ENCODE peak calls at places on chromosomes 6 and 20, in nine cellular contexts. Z is K562, L is H1, M is A549, T is breast epithelium, I is body of pancreas, V is uterus, K is Peyer's patch, G is gastrocnemius medialis. J is an unnamed sample.

GRCh38 chr20:58981564-58982364 is 708 bp downstream of the NELFCD start:
- DNase-seq in Z (peak), L (peak), M (peak), T (no peak), I (no peak), V (no peak), K (peak), G (no peak), J (no peak)

GRCh38 chr20:63057133-63058117 is 50.7 kb upstream of the BHLHE23 start:
- DNase-seq in Z (no peak), L (no peak), M (no peak), T (no peak), I (no peak), V (no peak), K (no peak), G (no peak), J (no peak)

GRCh38 chr6:158213925-158214674 is 46.0 kb downstream of the GTF2H5 start:
- DNase-seq in Z (peak), L (no peak), M (peak), T (no peak), I (peak), V (peak), K (peak), G (peak), J (peak)

GRCh38 chr20:61445741-61446140 is 193.7 kb downstream of the CDH4 start:
- DNase-seq in Z (no peak), L (peak), M (no peak), T (no peak), I (no peak), V (no peak), K (no peak), G (no peak), J (no peak)

GRCh38 chr20:45060341-45060740 is 40.6 kb downstream of the KCNS1 start:
- DNase-seq in Z (no peak), L (no peak), M (no peak), T (no peak), I (no peak), V (no peak), K (no peak), G (no peak), J (no peak)

GRCh38 chr6:128443553-128443952 is 76.8 kb downstream of the PTPRK start:
- DNase-seq in Z (no peak), L (no peak), M (peak), T (no peak), I (peak), V (no peak), K (no peak), G (no peak), J (no peak)

GRCh38 chr20:9506337-9506821 is 8.0 kb upstream of the LAMP5 start:
- DNase-seq in Z (no peak), L (peak), M (no peak), T (no peak), I (no peak), V (no peak), K (no peak), G (no peak), J (no peak)

GRCh38 chr20:20390393-20390792 is 22.5 kb downstream of the INSM1 start:
- DNase-seq in Z (no peak), L (no peak), M (no peak), T (no peak), I (no peak), V (no peak), K (no peak), G (no peak), J (no peak)

GRCh38 chr6:67094431-67094830 is 1387.4 kb upstream of the EYS start:
- DNase-seq in Z (no peak), L (no peak), M (no peak), T (no peak), I (no peak), V (no peak), K (no peak), G (no peak), J (no peak)

GRCh38 chr6:166903500-166903899 is 52.9 kb downstream of the RNASET2 start:
- DNase-seq in Z (no peak), L (peak), M (no peak), T (no peak), I (no peak), V (no peak), K (no peak), G (no peak), J (no peak)

GRCh38 chr6:3380344-3381232 is 76.3 kb downstream of the SLC22A23 start:
- DNase-seq in Z (no peak), L (no peak), M (no peak), T (peak), I (peak), V (no peak), K (no peak), G (no peak), J (no peak)

GRCh38 chr6:46053034-46053933 is 37.6 kb upstream of the CLIC5 start:
- DNase-seq in Z (no peak), L (no peak), M (no peak), T (no peak), I (peak), V (peak), K (no peak), G (peak), J (no peak)

GRCh38 chr6:43954311-43955131 is 172.7 kb downstream of the MRPL14 start:
- DNase-seq in Z (no peak), L (peak), M (no peak), T (no peak), I (no peak), V (no peak), K (no peak), G (peak), J (no peak)

GRCh38 chr20:52800734-52801627 is 171.2 kb upstream of the TSHZ2 start:
- DNase-seq in Z (no peak), L (no peak), M (no peak), T (no peak), I (no peak), V (no peak), K (no peak), G (no peak), J (no peak)

GRCh38 chr6:1630212-1630770 is 20.6 kb downstream of the FOXC1 start:
- DNase-seq in Z (no peak), L (no peak), M (no peak), T (no peak), I (no peak), V (no peak), K (no peak), G (no peak), J (no peak)

GRCh38 chr6:119483936-119484335 is 134.4 kb upstream of the MAN1A1 start:
- DNase-seq in Z (peak), L (no peak), M (no peak), T (no peak), I (no peak), V (no peak), K (no peak), G (no peak), J (no peak)

GRCh38 chr6:128731249-128732165 is 151.4 kb upstream of the LAMA2 start:
- DNase-seq in Z (no peak), L (no peak), M (peak), T (no peak), I (peak), V (no peak), K (no peak), G (no peak), J (no peak)

GRCh38 chr6:26141378-26141901 is 54.2 kb downstream of the HFE start:
- DNase-seq in Z (no peak), L (no peak), M (no peak), T (no peak), I (peak), V (no peak), K (no peak), G (no peak), J (no peak)

GRCh38 chr6:33964387-33964786 is 160.6 kb upstream of the MLN start:
- DNase-seq in Z (no peak), L (no peak), M (no peak), T (no peak), I (no peak), V (no peak), K (no peak), G (no peak), J (no peak)
- H3K4me3 ChIP-seq in Z (no peak), L (no peak), M (no peak), T (no peak), I (no peak), V (no peak), K (no peak), G (no peak), J (no peak)

GRCh38 chr6:109009761-109010612 is 84.7 kb downstream of the SESN1 start:
- DNase-seq in Z (no peak), L (no peak), M (no peak), T (no peak), I (no peak), V (no peak), K (no peak), G (no peak), J (no peak)
- TF ChIP-seq POLR2A in Z (no peak), L (no peak), M (no peak), T (no peak), I (peak), V (no peak), K (no peak), G (no peak), J (no peak)

GRCh38 chr20:40866056-40866455 is 162.6 kb upstream of the TOP1 start:
- DNase-seq in Z (no peak), L (no peak), M (no peak), T (no peak), I (no peak), V (no peak), K (no peak), G (peak), J (no peak)

GRCh38 chr20:40869416-40870147 is 159.0 kb upstream of the TOP1 start:
- DNase-seq in Z (no peak), L (no peak), M (no peak), T (no peak), I (no peak), V (no peak), K (no peak), G (no peak), J (no peak)

GRCh38 chr20:40865095-40865494 is 163.5 kb upstream of the TOP1 start:
- DNase-seq in Z (no peak), L (no peak), M (no peak), T (no peak), I (no peak), V (no peak), K (no peak), G (no peak), J (no peak)

GRCh38 chr20:40864470-40864869 is 164.2 kb upstream of the TOP1 start:
- DNase-seq in Z (no peak), L (no peak), M (no peak), T (no peak), I (no peak), V (no peak), K (no peak), G (no peak), J (no peak)

DNA sequence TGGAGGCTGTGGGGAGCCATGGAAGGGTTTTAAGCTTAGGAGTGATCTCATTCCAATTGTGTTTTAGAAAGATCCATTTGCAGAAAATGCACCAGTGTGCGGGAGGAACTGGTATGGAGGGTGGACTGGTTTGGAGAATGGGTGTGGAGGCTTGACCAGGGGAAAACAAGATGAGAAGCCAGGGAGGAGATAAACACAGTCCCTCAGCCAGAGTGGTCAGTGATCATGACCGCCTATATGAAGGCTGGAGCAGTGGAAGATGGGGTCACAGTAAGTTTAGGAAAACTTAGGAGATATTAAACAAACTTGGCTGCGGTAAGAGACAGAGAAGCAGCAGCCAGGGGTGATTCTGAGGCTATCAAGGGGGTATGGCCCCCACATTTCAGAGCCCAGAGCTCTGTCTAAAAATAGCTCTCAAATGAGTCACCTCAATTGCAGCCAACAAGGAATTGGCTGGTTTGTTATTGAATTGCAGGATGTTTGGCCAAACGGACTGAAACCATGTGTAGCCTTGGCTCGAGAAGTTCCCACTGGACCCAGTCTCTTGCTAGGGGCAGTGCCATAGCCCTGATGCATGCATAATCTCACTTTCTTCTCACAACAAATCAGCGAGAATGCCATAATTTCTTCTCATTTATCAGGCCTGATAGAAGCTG is 159.9 kb upstream of the TOP1 start:
- DNase-seq in Z (no peak), L (no peak), M (no peak), T (peak), I (peak), V (peak), K (no peak), G (no peak), J (no peak)
- H3K27ac ChIP-seq in Z (no peak), L (no peak), M (no peak), T (peak), I (no peak), V (peak), K (peak), G (no peak), J (no peak)

GRCh38 chr20:728022-728944 is 40.0 kb downstream of the SLC52A3 start:
- DNase-seq in Z (peak), L (peak), M (peak), T (no peak), I (peak), V (no peak), K (no peak), G (peak), J (no peak)
- H3K4me3 ChIP-seq in Z (peak), L (peak), M (peak), T (peak), I (peak), V (no peak), K (peak), G (peak), J (no peak)

GRCh38 chr20:37363221-37364012 is 17.5 kb downstream of the SRC start:
- DNase-seq in Z (no peak), L (no peak), M (no peak), T (no peak), I (no peak), V (no peak), K (no peak), G (no peak), J (no peak)
- TF ChIP-seq POLR2A in Z (no peak), L (no peak), M (no peak), T (no peak), I (no peak), V (no peak), K (no peak), G (no peak), J (no peak)

GRCh38 chr6:134058622-134059366 is 6.4 kb upstream of the SLC2A12 start:
- DNase-seq in Z (no peak), L (no peak), M (no peak), T (no peak), I (no peak), V (no peak), K (no peak), G (no peak), J (no peak)

GRCh38 chr6:134060491-134061106 is 8.2 kb upstream of the SLC2A12 start:
- DNase-seq in Z (no peak), L (no peak), M (peak), T (no peak), I (no peak), V (no peak), K (no peak), G (no peak), J (no peak)

GRCh38 chr6:134061440-134061839 is 9.0 kb upstream of the SLC2A12 start:
- DNase-seq in Z (no peak), L (no peak), M (no peak), T (no peak), I (no peak), V (no peak), K (no peak), G (no peak), J (no peak)

GRCh38 chr6:134056046-134056445 is 3.6 kb upstream of the SLC2A12 start:
- DNase-seq in Z (no peak), L (no peak), M (no peak), T (no peak), I (no peak), V (no peak), K (no peak), G (no peak), J (no peak)

GRCh38 chr6:134057478-134057877 is 5.1 kb upstream of the SLC2A12 start:
- DNase-seq in Z (no peak), L (no peak), M (no peak), T (no peak), I (no peak), V (no peak), K (no peak), G (no peak), J (no peak)
- H3K27ac ChIP-seq in Z (no peak), L (no peak), M (peak), T (no peak), I (no peak), V (no peak), K (no peak), G (no peak), J (no peak)

J was measured in tibial nerve.